ENCODE peak calls at places on chromosome 3, in nine cellular contexts. B is lower lobe of right lung, Y is body of pancreas, P is foreskin fibroblast, R is pancreas, Q is mammary epithelial cell, S is left ventricle myocardium inferior, Z is WERI-Rb-1, I is uterus. C is an unnamed sample.

GRCh38 chr3:112858410-112859069 is 11.9 kb upstream of the CD200R1L start:
- DNase-seq in B (no peak), Y (no peak), P (peak; percentile 8), R (no peak), Q (peak; percentile 4), S (no peak), Z (no peak), I (no peak), C (peak; percentile 36)

GRCh38 chr3:42961633-42962032 is 17.5 kb upstream of the GASK1A start:
- DNase-seq in B (no peak), Y (peak; percentile 28), P (peak; percentile 74), R (no peak), Q (peak; percentile 37), S (no peak), Z (peak; percentile 35), I (peak; percentile 54), C (peak; percentile 51)

GRCh38 chr3:152382312-152383135 is 113.8 kb downstream of the MBNL1 start:
- DNase-seq in B (no peak), Y (no peak), P (no peak), R (no peak), Q (no peak), S (no peak), Z (no peak), I (no peak), C (no peak)

GRCh38 chr3:142027713-142028112 is 121.6 kb downstream of the TFDP2 start:
- DNase-seq in B (no peak), Y (no peak), P (peak; percentile 68), R (peak; percentile 24), Q (peak; percentile 60), S (no peak), Z (no peak), I (no peak), C (no peak)

GRCh38 chr3:2247249-2247648 is 148.6 kb downstream of the CNTN4 start:
- DNase-seq in B (no peak), Y (no peak), P (no peak), R (no peak), Q (no peak), S (no peak), Z (no peak), I (no peak), C (no peak)

GRCh38 chr3:52423214-52423613 is 21.7 kb downstream of the SEMA3G start:
- DNase-seq in B (no peak), Y (peak; percentile 2), P (no peak), R (no peak), Q (no peak), S (no peak), Z (no peak), I (no peak), C (no peak)

GRCh38 chr3:187769771-187770170 is 24.5 kb upstream of the BCL6 start:
- DNase-seq in B (no peak), Y (no peak), P (no peak), R (no peak), Q (no peak), S (no peak), Z (no peak), I (no peak), C (no peak)

GRCh38 chr3:176513604-176514003 is 683.7 kb downstream of the TBL1XR1 start:
- DNase-seq in B (no peak), Y (no peak), P (peak; percentile 17), R (no peak), Q (no peak), S (no peak), Z (no peak), I (no peak), C (peak; percentile 6)

GRCh38 chr3:185549111-185549510 is 3.3 kb downstream of the LIPH start:
- DNase-seq in B (no peak), Y (peak; percentile 82), P (peak; percentile 96), R (peak; percentile 59), Q (peak; percentile 96), S (no peak), Z (no peak), I (peak; percentile 20), C (peak; percentile 94)

GRCh38 chr3:147185781-147186180 is 220.6 kb downstream of the ZIC4 start:
- DNase-seq in B (no peak), Y (no peak), P (no peak), R (no peak), Q (no peak), S (no peak), Z (no peak), I (no peak), C (no peak)

GRCh38 chr3:177658354-177658753 is 461.1 kb upstream of the TBL1XR1 start:
- DNase-seq in B (no peak), Y (no peak), P (no peak), R (no peak), Q (no peak), S (no peak), Z (no peak), I (no peak), C (no peak)

GRCh38 chr3:58161435-58162398 is 49.1 kb downstream of the DNASE1L3 start:
- DNase-seq in B (no peak), Y (peak; percentile 83), P (peak; percentile 88), R (peak; percentile 58), Q (peak; percentile 95), S (no peak), Z (no peak), I (peak; percentile 79), C (peak; percentile 93)

GRCh38 chr3:98777801-98778220 is 14.7 kb downstream of the ST3GAL6 start:
- DNase-seq in B (no peak), Y (no peak), P (peak; percentile 72), R (no peak), Q (peak; percentile 41), S (no peak), Z (no peak), I (no peak), C (peak; percentile 55)

GRCh38 chr3:98778852-98779379 is 15.8 kb downstream of the ST3GAL6 start:
- DNase-seq in B (no peak), Y (no peak), P (peak; percentile 77), R (peak; percentile 21), Q (peak; percentile 94), S (no peak), Z (no peak), I (no peak), C (peak; percentile 89)

GRCh38 chr3:98779936-98780335 is 16.8 kb downstream of the ST3GAL6 start:
- DNase-seq in B (no peak), Y (no peak), P (peak; percentile 3), R (no peak), Q (peak; percentile 41), S (no peak), Z (no peak), I (no peak), C (peak; percentile 54)

GRCh38 chr3:98777286-98777685 is 14.1 kb downstream of the ST3GAL6 start:
- DNase-seq in B (no peak), Y (peak; percentile 66), P (no peak), R (peak; percentile 43), Q (no peak), S (no peak), Z (no peak), I (no peak), C (no peak)

GRCh38 chr3:98778383-98778782 is 15.2 kb downstream of the ST3GAL6 start:
- DNase-seq in B (no peak), Y (no peak), P (no peak), R (no peak), Q (peak; percentile 71), S (no peak), Z (no peak), I (no peak), C (peak; percentile 75)
- H3K4me3 ChIP-seq in B (no peak overlapping the region), Y (no peak overlapping the region), P (no peak overlapping the region), R (no peak overlapping the region), Q (no peak overlapping the region), S (no peak overlapping the region), Z (no peak overlapping the region), I (no peak overlapping the region), C (no peak overlapping the region)

GRCh38 chr3:105436687-105437086 is 70.0 kb downstream of the ALCAM start:
- DNase-seq in B (no peak), Y (no peak), P (no peak), R (no peak), Q (no peak), S (no peak), Z (no peak), I (no peak), C (no peak)

GRCh38 chr3:105431171-105431570 is 64.5 kb downstream of the ALCAM start:
- DNase-seq in B (no peak), Y (no peak), P (no peak), R (no peak), Q (no peak), S (no peak), Z (no peak), I (no peak), C (no peak)

GRCh38 chr3:105440113-105440512 is 73.4 kb downstream of the ALCAM start:
- DNase-seq in B (no peak), Y (no peak), P (no peak), R (no peak), Q (no peak), S (no peak), Z (no peak), I (no peak), C (no peak)

GRCh38 chr3:105430460-105430859 is 63.8 kb downstream of the ALCAM start:
- DNase-seq in B (no peak), Y (no peak), P (no peak), R (no peak), Q (no peak), S (no peak), Z (no peak), I (no peak), C (no peak)

DNA sequence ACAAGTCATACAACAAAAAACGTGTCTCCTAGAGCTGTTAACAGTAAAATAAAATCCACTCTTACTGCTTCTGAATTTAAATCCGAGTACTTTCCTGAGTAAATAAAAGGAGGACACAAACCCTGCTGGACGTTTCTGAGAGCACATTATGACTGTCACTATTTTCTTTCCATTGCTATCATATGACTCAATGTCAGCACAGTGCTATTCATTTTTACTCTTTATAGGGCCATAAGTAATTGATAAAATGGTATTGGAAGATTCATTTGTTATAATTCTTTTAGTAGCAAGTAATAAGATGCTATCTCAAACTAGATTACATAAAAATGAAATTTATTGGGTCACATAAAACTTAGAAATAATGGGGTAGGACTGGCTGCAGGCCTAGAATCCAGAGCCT is 68.6 kb downstream of the ALCAM start:
- DNase-seq in B (no peak), Y (no peak), P (no peak), R (no peak), Q (no peak), S (no peak), Z (no peak), I (no peak), C (no peak)
- TF ChIP-seq CTCF in B (no peak), Y (no peak), P (no peak), R (no peak), Q (no peak), S (no peak), Z (no peak), I (no peak), C (no peak)

DNA sequence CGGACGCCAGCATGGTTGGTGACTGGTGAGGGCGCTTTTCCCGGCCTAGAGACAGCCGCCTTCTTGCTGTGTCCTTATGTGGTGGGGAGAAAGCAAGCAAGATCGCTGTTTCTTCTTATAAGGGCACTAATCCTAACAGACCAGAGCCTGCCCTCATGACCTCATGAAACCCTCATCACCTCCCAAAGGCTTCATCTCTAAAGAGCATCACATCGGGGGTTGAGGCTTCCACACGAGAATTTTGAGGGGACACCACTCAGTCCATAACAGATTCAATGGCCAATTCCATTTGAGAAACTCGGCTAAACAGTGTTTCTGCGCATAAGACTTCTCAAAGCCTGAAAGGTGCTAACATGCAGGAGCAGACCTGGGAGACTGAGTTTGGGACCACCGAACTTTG is 54.0 kb downstream of the VGLL4 start:
- DNase-seq in B (no peak), Y (no peak), P (no peak), R (no peak), Q (no peak), S (no peak), Z (no peak), I (no peak), C (no peak)
- H3K4me3 ChIP-seq in B (no peak overlapping the region), Y (no peak overlapping the region), P (no peak overlapping the region), R (no peak overlapping the region), Q (no peak overlapping the region), S (no peak overlapping the region), Z (no peak overlapping the region), I (no peak overlapping the region), C (no peak overlapping the region)

GRCh38 chr3:122952509-122952908 is 75.1 kb downstream of the SEMA5B start:
- DNase-seq in B (no peak), Y (no peak), P (no peak), R (no peak), Q (peak; percentile 74), S (no peak), Z (no peak), I (no peak), C (no peak)
- TF ChIP-seq CTCF in B (no peak), Y (no peak), P (peak; percentile 9), R (no peak), Q (no peak), S (peak; percentile 53), Z (peak; percentile 44), I (no peak), C (peak; percentile 16)